ENCODE peak calls at places on chromosomes 5 and 9, in six cellular contexts. F, Z, R, C, N and O are unnamed samples. For H3K4me1, the result is how much of the 10 kb centered on the place peaks cover.

GRCh38 chr5:142800776-142801494 is 30.8 kb downstream of the ARHGAP26 start:
- DNase-seq in F (no peak), Z (no peak), R (no peak), C (peak), N (no peak), O (peak)

GRCh38 chr5:68848086-68848485 is 245.7 kb upstream of the SLC30A5 start:
- DNase-seq in F (no peak), Z (no peak), R (no peak), C (no peak), N (no peak), O (no peak)

GRCh38 chr5:163459465-163459887 is 426 bp downstream of the NUDCD2 start:
- DNase-seq in F (no peak), Z (no peak), R (no peak), C (no peak), N (no peak), O (no peak)

GRCh38 chr5:66986009-66986408 is 210.6 kb downstream of the CD180 start:
- DNase-seq in F (no peak), Z (no peak), R (no peak), C (no peak), N (no peak), O (no peak)

GRCh38 chr5:179732918-179733763 is 519 bp downstream of the MAML1 start:
- DNase-seq in F (peak), Z (peak), R (no peak), C (peak), N (peak), O (no peak)

GRCh38 chr9:14906654-14907359 is 3.4 kb downstream of the FREM1 start:
- DNase-seq in F (no peak), Z (no peak), R (no peak), C (no peak), N (no peak), O (no peak)

GRCh38 chr9:84670106-84670800 is 724 bp downstream of the NTRK2 start:
- DNase-seq in F (peak), Z (peak), R (no peak), C (no peak), N (peak), O (no peak)

GRCh38 chr9:89496645-89497044 is 1.3 kb downstream of the SEMA4D start:
- DNase-seq in F (no peak), Z (no peak), R (peak), C (peak), N (no peak), O (no peak)

GRCh38 chr9:18982246-18982589 is 50.8 kb downstream of the SAXO1 start:
- DNase-seq in F (no peak), Z (no peak), R (no peak), C (no peak), N (peak), O (no peak)

GRCh38 chr9:38285236-38285635 is 107.3 kb upstream of the ALDH1B1 start:
- DNase-seq in F (no peak), Z (no peak), R (no peak), C (no peak), N (no peak), O (no peak)

GRCh38 chr5:124747770-124748686 is 1.6 kb upstream of the ZNF608 start:
- DNase-seq in F (peak), Z (peak), R (no peak), C (peak), N (no peak), O (no peak)

GRCh38 chr9:122374885-122375420 is 4.1 kb downstream of the PTGS1 start:
- DNase-seq in F (peak), Z (peak), R (peak), C (no peak), N (peak), O (no peak)

GRCh38 chr5:113132579-113132978 is 156.0 kb downstream of the DCP2 start:
- DNase-seq in F (no peak), Z (no peak), R (no peak), C (no peak), N (no peak), O (no peak)

GRCh38 chr5:84378961-84379360 is 5.7 kb downstream of the EDIL3 start:
- DNase-seq in F (no peak), Z (no peak), R (no peak), C (no peak), N (no peak), O (no peak)

GRCh38 chr5:109298794-109299193 is 111.0 kb downstream of the PJA2 start:
- DNase-seq in F (no peak), Z (no peak), R (no peak), C (no peak), N (no peak), O (no peak)

DNA sequence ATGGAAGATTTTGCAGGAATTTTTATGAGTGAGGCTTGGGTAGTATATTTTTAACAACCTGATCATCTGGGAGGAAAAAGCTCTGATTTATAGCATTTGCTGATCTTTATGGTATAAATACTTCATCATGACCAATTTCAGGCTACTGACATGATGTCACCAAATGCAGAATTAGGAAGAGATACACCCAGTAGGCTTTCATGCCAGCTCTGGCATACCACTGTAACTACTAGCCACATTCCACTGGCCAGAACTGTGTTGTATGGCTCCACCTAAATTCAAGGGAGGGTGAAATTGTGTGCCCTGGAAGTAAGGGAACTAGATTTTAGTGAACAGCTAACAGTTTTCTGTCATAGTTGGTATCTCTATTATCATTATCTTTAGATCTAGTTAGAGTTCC is 17.6 kb downstream of the AP3S1 start:
- DNase-seq in F (no peak), Z (no peak), R (no peak), C (no peak), N (no peak), O (no peak)
- H3K4me1 ChIP-seq in F (under half), Z (under half), R (under half), C (under half), N (under half), O (under half)

GRCh38 chr5:137488974-137489373 is 10.2 kb downstream of the SPOCK1 start:
- DNase-seq in F (no peak), Z (no peak), R (no peak), C (no peak), N (no peak), O (no peak)
- H3K4me1 ChIP-seq in F (under half), Z (under half), R (under half), C (under half), N (under half), O (under half)

GRCh38 chr9:114179516-114179915 is 24.2 kb downstream of the COL27A1 start:
- DNase-seq in F (no peak), Z (no peak), R (no peak), C (no peak), N (no peak), O (no peak)
- H3K4me1 ChIP-seq in F (under half), Z (under half), R (under half), C (under half), N (half or more), O (under half)

GRCh38 chr9:99819123-99819483 is 2.6 kb upstream of the NR4A3 start:
- DNase-seq in F (no peak), Z (no peak), R (no peak), C (no peak), N (no peak), O (no peak)

GRCh38 chr9:99820330-99821186 is 1.1 kb upstream of the NR4A3 start:
- DNase-seq in F (peak), Z (no peak), R (no peak), C (peak), N (peak), O (peak)

GRCh38 chr9:99818439-99818992 is 3.2 kb upstream of the NR4A3 start:
- DNase-seq in F (no peak), Z (peak), R (no peak), C (no peak), N (no peak), O (no peak)

GRCh38 chr9:99821187-99822095 is at the start of gene NR4A3:
- DNase-seq in F (peak), Z (peak), R (peak), C (peak), N (peak), O (peak)

GRCh38 chr9:99819484-99820329 is 2.0 kb upstream of the NR4A3 start:
- DNase-seq in F (peak), Z (peak), R (peak), C (peak), N (peak), O (peak)
- H3K4me1 ChIP-seq in F (under half), Z (under half), R (under half), C (under half), N (under half), O (under half)

GRCh38 chr9:134434896-134435506 is 108.7 kb downstream of the RXRA start:
- DNase-seq in F (peak), Z (peak), R (peak), C (peak), N (peak), O (no peak)

GRCh38 chr9:134435527-134436355 is 109.5 kb downstream of the RXRA start:
- DNase-seq in F (no peak), Z (no peak), R (no peak), C (no peak), N (no peak), O (no peak)

GRCh38 chr9:134432471-134432870 is 106.2 kb downstream of the RXRA start:
- DNase-seq in F (no peak), Z (no peak), R (no peak), C (no peak), N (no peak), O (no peak)

GRCh38 chr9:134433101-134433500 is 106.8 kb downstream of the RXRA start:
- DNase-seq in F (no peak), Z (no peak), R (no peak), C (no peak), N (no peak), O (no peak)

GRCh38 chr9:134433909-134434895 is 107.9 kb downstream of the RXRA start:
- DNase-seq in F (peak), Z (no peak), R (no peak), C (no peak), N (no peak), O (no peak)
- H3K4me1 ChIP-seq in F (half or more), Z (under half), R (under half), C (under half), N (under half), O (under half)

GRCh38 chr9:112503170-112503569 is 16.5 kb downstream of the KIAA1958 start:
- DNase-seq in F (no peak), Z (no peak), R (no peak), C (no peak), N (no peak), O (no peak)

GRCh38 chr9:112496074-112496722 is 9.6 kb downstream of the KIAA1958 start:
- DNase-seq in F (no peak), Z (no peak), R (no peak), C (no peak), N (no peak), O (no peak)

GRCh38 chr9:112502177-112502946 is 15.7 kb downstream of the KIAA1958 start:
- DNase-seq in F (no peak), Z (no peak), R (no peak), C (no peak), N (no peak), O (no peak)

GRCh38 chr9:112505083-112505482 is 18.5 kb downstream of the KIAA1958 start:
- DNase-seq in F (peak), Z (no peak), R (no peak), C (no peak), N (no peak), O (no peak)

GRCh38 chr9:112500842-112501241 is 14.2 kb downstream of the KIAA1958 start:
- DNase-seq in F (no peak), Z (no peak), R (no peak), C (no peak), N (no peak), O (no peak)
- H3K4me1 ChIP-seq in F (under half), Z (under half), R (under half), C (under half), N (under half), O (under half)

GRCh38 chr5:56175028-56175427 is 58.1 kb downstream of the ANKRD55 start:
- DNase-seq in F (no peak), Z (no peak), R (no peak), C (no peak), N (no peak), O (no peak)

GRCh38 chr5:56170557-56170956 is 62.6 kb downstream of the ANKRD55 start:
- DNase-seq in F (no peak), Z (no peak), R (peak), C (no peak), N (no peak), O (no peak)

GRCh38 chr5:56169281-56169680 is 63.8 kb downstream of the ANKRD55 start:
- DNase-seq in F (no peak), Z (no peak), R (no peak), C (no peak), N (no peak), O (no peak)

GRCh38 chr5:56169949-56170348 is 63.2 kb downstream of the ANKRD55 start:
- DNase-seq in F (no peak), Z (no peak), R (no peak), C (no peak), N (no peak), O (no peak)

GRCh38 chr5:56172225-56172624 is 60.9 kb downstream of the ANKRD55 start:
- DNase-seq in F (no peak), Z (no peak), R (no peak), C (no peak), N (no peak), O (no peak)
- H3K4me1 ChIP-seq in F (under half), Z (under half), R (under half), C (under half), N (under half), O (under half)